ENCODE peak calls at places on chromosomes 6 and 20, in six cellular contexts. One of them, this sample, is unnamed.

GRCh38 chr6:136922680-136922996 is 537 bp downstream of the SLC35D3 start:
- DNase-seq in HepG2: no peak
- DNase-seq in GM12878: no peak
- DNase-seq in SK-N-SH: no peak
- DNase-seq in GM23338: no peak
- DNase-seq in A549: no peak
- DNase-seq in this sample: no peak

GRCh38 chr6:84967965-84968364 is 203.6 kb upstream of the TBX18 start:
- DNase-seq in SK-N-SH: no peak
- DNase-seq in GM23338: peak
- DNase-seq in A549: peak
- DNase-seq in HepG2: no peak
- DNase-seq in GM12878: no peak
- DNase-seq in this sample: no peak

GRCh38 chr6:112481256-112481655 is 134.1 kb downstream of the RFPL4B start:
- DNase-seq in GM23338: no peak
- DNase-seq in GM12878: no peak
- DNase-seq in SK-N-SH: no peak
- DNase-seq in A549: no peak
- DNase-seq in HepG2: no peak
- DNase-seq in this sample: no peak

GRCh38 chr6:31750411-31751022 is 10.7 kb downstream of the MSH5 start:
- DNase-seq in SK-N-SH: no peak
- DNase-seq in A549: no peak
- DNase-seq in GM23338: no peak
- DNase-seq in GM12878: no peak
- DNase-seq in HepG2: no peak
- DNase-seq in this sample: no peak

GRCh38 chr20:9286501-9286900 is 217.6 kb downstream of the PLCB4 start:
- DNase-seq in HepG2: no peak
- DNase-seq in GM12878: no peak
- DNase-seq in SK-N-SH: no peak
- DNase-seq in A549: no peak
- DNase-seq in GM23338: no peak
- DNase-seq in this sample: no peak

GRCh38 chr6:43575105-43575771 is 600 bp downstream of the XPO5 start:
- DNase-seq in SK-N-SH: peak
- DNase-seq in GM12878: no peak
- DNase-seq in GM23338: peak
- DNase-seq in A549: no peak
- DNase-seq in HepG2: peak
- DNase-seq in this sample: no peak

GRCh38 chr6:44733868-44734267 is 346.4 kb downstream of the CDC5L start:
- DNase-seq in A549: no peak
- DNase-seq in HepG2: no peak
- DNase-seq in SK-N-SH: no peak
- DNase-seq in GM23338: no peak
- DNase-seq in GM12878: no peak
- DNase-seq in this sample: no peak

GRCh38 chr20:11712611-11713160 is 205.0 kb upstream of the BTBD3 start:
- DNase-seq in GM23338: no peak
- DNase-seq in A549: no peak
- DNase-seq in HepG2: no peak
- DNase-seq in SK-N-SH: no peak
- DNase-seq in GM12878: no peak
- DNase-seq in this sample: no peak

GRCh38 chr20:4569882-4570281 is 151.8 kb upstream of the PRND start:
- DNase-seq in HepG2: no peak
- DNase-seq in GM23338: no peak
- DNase-seq in A549: no peak
- DNase-seq in GM12878: no peak
- DNase-seq in SK-N-SH: no peak
- DNase-seq in this sample: no peak

GRCh38 chr6:64930664-64931063 is 776.4 kb downstream of the EYS start:
- DNase-seq in GM23338: no peak
- DNase-seq in HepG2: no peak
- DNase-seq in A549: no peak
- DNase-seq in GM12878: no peak
- DNase-seq in SK-N-SH: peak
- DNase-seq in this sample: no peak

GRCh38 chr20:32557284-32557683 is 27.8 kb downstream of the NOL4L start:
- DNase-seq in A549: no peak
- DNase-seq in HepG2: no peak
- DNase-seq in GM12878: no peak
- DNase-seq in SK-N-SH: no peak
- DNase-seq in GM23338: no peak
- DNase-seq in this sample: no peak

GRCh38 chr6:16559091-16559490 is 202.2 kb downstream of the ATXN1 start:
- DNase-seq in GM23338: no peak
- DNase-seq in HepG2: no peak
- DNase-seq in SK-N-SH: no peak
- DNase-seq in GM12878: no peak
- DNase-seq in A549: no peak
- DNase-seq in this sample: no peak

GRCh38 chr6:75757295-75757694 is 8.3 kb downstream of the MYO6 start:
- DNase-seq in GM12878: no peak
- DNase-seq in GM23338: no peak
- DNase-seq in A549: no peak
- DNase-seq in SK-N-SH: no peak
- DNase-seq in HepG2: no peak
- DNase-seq in this sample: no peak

GRCh38 chr20:62311150-62311549 is 8.4 kb downstream of the ADRM1 start:
- DNase-seq in A549: no peak
- DNase-seq in GM23338: no peak
- DNase-seq in SK-N-SH: no peak
- DNase-seq in HepG2: no peak
- DNase-seq in GM12878: no peak
- DNase-seq in this sample: no peak

GRCh38 chr20:34108616-34109174 is 3.3 kb downstream of the EIF2S2 start:
- DNase-seq in GM23338: no peak
- DNase-seq in HepG2: no peak
- DNase-seq in SK-N-SH: no peak
- DNase-seq in A549: no peak
- DNase-seq in GM12878: no peak
- DNase-seq in this sample: no peak

GRCh38 chr6:44556046-44556445 is 168.5 kb downstream of the CDC5L start:
- DNase-seq in A549: no peak
- DNase-seq in HepG2: no peak
- DNase-seq in GM12878: no peak
- DNase-seq in GM23338: no peak
- DNase-seq in SK-N-SH: no peak
- DNase-seq in this sample: peak

GRCh38 chr6:33578588-33579011 is 1.5 kb downstream of the BAK1 start:
- DNase-seq in GM12878: no peak
- DNase-seq in SK-N-SH: no peak
- DNase-seq in A549: no peak
- DNase-seq in HepG2: no peak
- DNase-seq in GM23338: no peak
- DNase-seq in this sample: no peak

GRCh38 chr6:50381106-50381415 is 331.3 kb upstream of the DEFB112 start:
- DNase-seq in GM12878: no peak
- DNase-seq in GM23338: peak
- DNase-seq in SK-N-SH: peak
- DNase-seq in HepG2: no peak
- DNase-seq in A549: no peak
- DNase-seq in this sample: no peak

GRCh38 chr20:46559685-46560440 is 9.4 kb upstream of the OCSTAMP start:
- DNase-seq in GM23338: no peak
- DNase-seq in HepG2: peak
- DNase-seq in SK-N-SH: no peak
- DNase-seq in A549: no peak
- DNase-seq in GM12878: no peak
- DNase-seq in this sample: no peak

GRCh38 chr6:30156262-30156599 is 4.8 kb downstream of the TRIM10 start:
- DNase-seq in HepG2: peak
- DNase-seq in GM12878: no peak
- DNase-seq in A549: peak
- DNase-seq in SK-N-SH: no peak
- DNase-seq in GM23338: no peak
- DNase-seq in this sample: no peak

GRCh38 chr6:161139766-161140553 is 133.9 kb downstream of the AGPAT4 start:
- DNase-seq in GM12878: no peak
- DNase-seq in HepG2: no peak
- DNase-seq in SK-N-SH: no peak
- DNase-seq in A549: no peak
- DNase-seq in GM23338: peak
- DNase-seq in this sample: no peak

GRCh38 chr6:87483929-87484328 is 11.2 kb downstream of the SLC35A1 start:
- DNase-seq in HepG2: peak
- DNase-seq in A549: peak
- DNase-seq in GM23338: peak
- DNase-seq in SK-N-SH: peak
- DNase-seq in GM12878: no peak
- DNase-seq in this sample: no peak

GRCh38 chr20:49786671-49787370 is 25.8 kb upstream of the SLC9A8 start:
- DNase-seq in SK-N-SH: no peak
- DNase-seq in GM12878: no peak
- DNase-seq in A549: peak
- DNase-seq in GM23338: peak
- DNase-seq in HepG2: no peak
- DNase-seq in this sample: no peak

GRCh38 chr6:125577263-125577662 is 172.2 kb upstream of the HEY2 start:
- DNase-seq in GM12878: no peak
- DNase-seq in SK-N-SH: no peak
- DNase-seq in A549: no peak
- DNase-seq in GM23338: no peak
- DNase-seq in HepG2: no peak
- DNase-seq in this sample: no peak

DNA sequence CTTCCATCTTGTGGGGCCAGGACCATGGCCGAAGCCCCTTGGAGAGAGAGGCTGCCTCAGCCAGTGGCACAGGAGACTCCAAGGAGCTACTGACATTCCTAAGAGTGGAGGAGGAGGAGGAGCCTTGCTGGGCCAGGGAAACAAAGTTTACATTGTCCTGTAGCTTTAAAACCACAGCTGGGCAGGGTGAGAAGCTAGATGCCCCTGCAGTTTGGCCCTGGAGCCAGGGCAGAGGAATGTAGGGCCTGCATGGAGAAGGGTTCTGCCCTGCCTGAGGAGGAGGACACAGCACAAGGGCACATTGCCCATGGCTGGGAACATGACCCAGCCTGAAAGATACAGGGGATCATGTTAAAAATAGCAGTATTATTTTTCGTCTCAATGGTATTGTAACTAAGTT is 37.4 kb downstream of the PLCG1 start:
- DNase-seq in GM23338: no peak
- DNase-seq in A549: no peak
- DNase-seq in GM12878: no peak
- DNase-seq in SK-N-SH: no peak
- DNase-seq in HepG2: no peak
- DNase-seq in this sample: no peak
- TF ChIP-seq REST in GM23338: no peak
- TF ChIP-seq REST in A549: no peak
- TF ChIP-seq REST in GM12878: no peak
- TF ChIP-seq REST in SK-N-SH: no peak
- TF ChIP-seq REST in HepG2: no peak
- TF ChIP-seq REST in this sample: no peak

DNA sequence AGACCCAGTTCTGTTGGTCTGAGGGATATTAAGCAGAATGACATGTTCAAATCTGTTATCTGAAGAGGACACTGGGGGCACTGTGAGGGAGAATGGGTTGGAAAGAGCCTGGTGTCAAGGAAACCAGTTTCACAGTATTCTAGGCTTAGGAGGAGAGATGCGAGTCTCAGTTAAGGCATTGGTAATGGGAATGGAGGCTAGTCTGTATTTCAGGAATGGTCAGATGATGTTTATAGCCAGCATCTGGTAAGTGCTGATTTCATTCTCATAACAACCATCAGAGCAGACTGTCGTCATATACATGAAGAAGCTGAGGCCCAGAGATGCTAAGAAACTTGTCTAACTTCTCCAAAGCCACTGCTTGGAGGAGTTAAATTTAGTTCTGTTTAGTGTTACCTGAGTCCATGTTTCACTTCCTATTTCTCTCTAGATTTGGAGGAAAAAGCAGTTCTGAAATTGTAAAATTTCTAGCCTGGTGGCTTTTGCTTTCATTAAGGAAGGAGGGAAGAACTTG is 242.0 kb downstream of the ARID1B start:
- DNase-seq in GM23338: peak
- DNase-seq in SK-N-SH: peak
- DNase-seq in GM12878: no peak
- DNase-seq in A549: peak
- DNase-seq in HepG2: peak
- DNase-seq in this sample: no peak
- TF ChIP-seq CTCF in GM23338: peak
- TF ChIP-seq CTCF in SK-N-SH: peak
- TF ChIP-seq CTCF in GM12878: peak
- TF ChIP-seq CTCF in A549: no peak
- TF ChIP-seq CTCF in HepG2: no peak
- TF ChIP-seq CTCF in this sample: no peak

DNA sequence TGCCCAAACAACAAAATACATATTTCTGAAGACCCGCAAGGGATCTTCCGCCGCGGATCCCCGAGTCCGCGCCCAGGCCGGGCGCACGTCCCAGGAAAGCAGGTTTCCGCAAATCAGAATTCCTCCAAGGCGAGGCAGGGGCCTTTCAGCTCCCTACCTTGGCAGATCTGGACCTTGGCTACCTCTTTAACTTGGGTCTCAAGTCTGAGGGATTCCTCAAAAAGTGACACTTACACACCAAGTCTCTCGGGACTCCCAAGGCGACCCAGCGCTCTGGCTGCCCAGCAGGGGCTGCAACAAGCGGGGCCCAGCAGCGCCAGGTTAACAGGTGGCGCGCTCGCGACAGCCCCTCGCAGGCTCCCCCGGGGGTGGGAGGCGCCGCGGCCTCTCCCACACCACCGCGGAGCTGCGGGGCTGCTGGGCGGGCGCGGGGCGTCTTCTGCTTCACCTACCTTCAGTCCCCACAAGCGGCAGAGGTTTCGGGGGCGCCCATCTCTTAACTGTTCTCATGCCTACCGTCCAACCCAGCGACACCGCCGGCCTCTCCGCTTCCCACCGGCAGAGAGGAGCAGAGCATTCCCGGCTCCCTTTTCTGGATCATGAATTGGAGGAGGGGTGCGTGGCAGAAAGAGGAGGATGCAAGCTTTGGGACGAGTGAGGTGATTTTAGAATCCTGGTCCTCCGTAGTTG is 414 bp downstream of the SIM1 start:
- DNase-seq in HepG2: no peak
- DNase-seq in GM23338: peak
- DNase-seq in SK-N-SH: no peak
- DNase-seq in GM12878: no peak
- DNase-seq in A549: no peak
- DNase-seq in this sample: no peak
- TF ChIP-seq REST in HepG2: no peak
- TF ChIP-seq REST in GM23338: no peak
- TF ChIP-seq REST in SK-N-SH: no peak
- TF ChIP-seq REST in GM12878: no peak
- TF ChIP-seq REST in A549: no peak
- TF ChIP-seq REST in this sample: no peak

GRCh38 chr6:27630727-27631613 is 158.1 kb upstream of the ZNF184 start:
- DNase-seq in A549: peak
- DNase-seq in GM12878: peak
- DNase-seq in HepG2: peak
- DNase-seq in GM23338: peak
- DNase-seq in SK-N-SH: peak
- DNase-seq in this sample: peak
- TF ChIP-seq CTCF in A549: no peak
- TF ChIP-seq CTCF in GM12878: no peak
- TF ChIP-seq CTCF in HepG2: peak
- TF ChIP-seq CTCF in GM23338: peak
- TF ChIP-seq CTCF in SK-N-SH: no peak
- TF ChIP-seq CTCF in this sample: no peak